ENCODE peak calls at places on chromosomes 6 and 20, in six cellular contexts. One of them, this sample, is unnamed.

GRCh38 chr6:159380104-159380503 is 210.9 kb downstream of the FNDC1 start:
- DNase-seq in GM23338: no peak
- DNase-seq in mammary epithelial cell: no peak
- DNase-seq in suprapubic skin: no peak
- DNase-seq in ovary: no peak
- DNase-seq in vagina: no peak
- DNase-seq in this sample: no peak

GRCh38 chr6:41498968-41499599 is 47.1 kb upstream of the FOXP4 start:
- DNase-seq in GM23338: no peak
- DNase-seq in mammary epithelial cell: peak
- DNase-seq in suprapubic skin: no peak
- DNase-seq in ovary: no peak
- DNase-seq in vagina: no peak
- DNase-seq in this sample: no peak

GRCh38 chr6:87277123-87277522 is 45.3 kb upstream of the SMIM8 start:
- DNase-seq in GM23338: no peak
- DNase-seq in mammary epithelial cell: peak
- DNase-seq in suprapubic skin: no peak
- DNase-seq in ovary: no peak
- DNase-seq in vagina: no peak
- DNase-seq in this sample: no peak

GRCh38 chr6:15936503-15936902 is 192.4 kb upstream of the MYLIP start:
- DNase-seq in GM23338: no peak
- DNase-seq in mammary epithelial cell: no peak
- DNase-seq in suprapubic skin: no peak
- DNase-seq in ovary: no peak
- DNase-seq in vagina: no peak
- DNase-seq in this sample: no peak

GRCh38 chr20:3380228-3381070 is 27.0 kb downstream of the DNAAF9 start:
- DNase-seq in GM23338: no peak
- DNase-seq in mammary epithelial cell: no peak
- DNase-seq in suprapubic skin: no peak
- DNase-seq in ovary: no peak
- DNase-seq in vagina: no peak
- DNase-seq in this sample: no peak

GRCh38 chr6:131009790-131010189 is 53.3 kb downstream of the EPB41L2 start:
- DNase-seq in GM23338: no peak
- DNase-seq in mammary epithelial cell: no peak
- DNase-seq in suprapubic skin: no peak
- DNase-seq in ovary: no peak
- DNase-seq in vagina: no peak
- DNase-seq in this sample: no peak

GRCh38 chr20:46063652-46064054 is 26.1 kb downstream of the NCOA5 start:
- DNase-seq in GM23338: no peak
- DNase-seq in mammary epithelial cell: no peak
- DNase-seq in suprapubic skin: no peak
- DNase-seq in ovary: no peak
- DNase-seq in vagina: no peak
- DNase-seq in this sample: no peak

GRCh38 chr20:46361386-46361785 is 45.0 kb downstream of the ELMO2 start:
- DNase-seq in GM23338: no peak
- DNase-seq in mammary epithelial cell: no peak
- DNase-seq in suprapubic skin: no peak
- DNase-seq in ovary: no peak
- DNase-seq in vagina: no peak
- DNase-seq in this sample: peak

GRCh38 chr6:99019341-99019740 is 71.6 kb upstream of the FBXL4 start:
- DNase-seq in GM23338: no peak
- DNase-seq in mammary epithelial cell: peak
- DNase-seq in suprapubic skin: no peak
- DNase-seq in ovary: no peak
- DNase-seq in vagina: no peak
- DNase-seq in this sample: no peak

GRCh38 chr20:58971429-58971828 is 9.6 kb upstream of the NELFCD start:
- DNase-seq in GM23338: peak
- DNase-seq in mammary epithelial cell: no peak
- DNase-seq in suprapubic skin: peak
- DNase-seq in ovary: no peak
- DNase-seq in vagina: no peak
- DNase-seq in this sample: no peak

GRCh38 chr6:75528423-75528822 is 34.8 kb upstream of the FILIP1 start:
- DNase-seq in GM23338: peak
- DNase-seq in mammary epithelial cell: no peak
- DNase-seq in suprapubic skin: no peak
- DNase-seq in ovary: no peak
- DNase-seq in vagina: no peak
- DNase-seq in this sample: no peak

GRCh38 chr6:99611148-99611547 is 4.5 kb downstream of the PRDM13 start:
- DNase-seq in GM23338: peak
- DNase-seq in mammary epithelial cell: no peak
- DNase-seq in suprapubic skin: no peak
- DNase-seq in ovary: no peak
- DNase-seq in vagina: no peak
- DNase-seq in this sample: no peak

GRCh38 chr6:27250277-27250954 is 2.9 kb downstream of the PRSS16 start:
- DNase-seq in GM23338: peak
- DNase-seq in mammary epithelial cell: no peak
- DNase-seq in suprapubic skin: no peak
- DNase-seq in ovary: no peak
- DNase-seq in vagina: no peak
- DNase-seq in this sample: no peak

GRCh38 chr20:50153153-50153499 is 397 bp downstream of the PEDS1 start:
- DNase-seq in GM23338: peak
- DNase-seq in mammary epithelial cell: no peak
- DNase-seq in suprapubic skin: no peak
- DNase-seq in ovary: no peak
- DNase-seq in vagina: no peak
- DNase-seq in this sample: no peak

GRCh38 chr20:19212524-19213502 is at the start of gene SLC24A3:
- DNase-seq in GM23338: peak
- DNase-seq in mammary epithelial cell: peak
- DNase-seq in suprapubic skin: peak
- DNase-seq in ovary: peak
- DNase-seq in vagina: no peak
- DNase-seq in this sample: peak

GRCh38 chr6:136980070-136980469 is 58.0 kb downstream of the SLC35D3 start:
- DNase-seq in GM23338: no peak
- DNase-seq in mammary epithelial cell: no peak
- DNase-seq in suprapubic skin: no peak
- DNase-seq in ovary: no peak
- DNase-seq in vagina: no peak
- DNase-seq in this sample: no peak

GRCh38 chr6:63675138-63675537 is 39.5 kb downstream of the PHF3 start:
- DNase-seq in GM23338: no peak
- DNase-seq in mammary epithelial cell: no peak
- DNase-seq in suprapubic skin: no peak
- DNase-seq in ovary: no peak
- DNase-seq in vagina: no peak
- DNase-seq in this sample: no peak

GRCh38 chr6:63673692-63674091 is 38.1 kb downstream of the PHF3 start:
- DNase-seq in GM23338: no peak
- DNase-seq in mammary epithelial cell: no peak
- DNase-seq in suprapubic skin: no peak
- DNase-seq in ovary: no peak
- DNase-seq in vagina: no peak
- DNase-seq in this sample: no peak

GRCh38 chr6:63672582-63673129 is 37.1 kb downstream of the PHF3 start:
- DNase-seq in GM23338: no peak
- DNase-seq in mammary epithelial cell: no peak
- DNase-seq in suprapubic skin: no peak
- DNase-seq in ovary: no peak
- DNase-seq in vagina: no peak
- DNase-seq in this sample: no peak

GRCh38 chr6:63676412-63677114 is 41.0 kb downstream of the PHF3 start:
- DNase-seq in GM23338: no peak
- DNase-seq in mammary epithelial cell: no peak
- DNase-seq in suprapubic skin: no peak
- DNase-seq in ovary: no peak
- DNase-seq in vagina: no peak
- DNase-seq in this sample: no peak

DNA sequence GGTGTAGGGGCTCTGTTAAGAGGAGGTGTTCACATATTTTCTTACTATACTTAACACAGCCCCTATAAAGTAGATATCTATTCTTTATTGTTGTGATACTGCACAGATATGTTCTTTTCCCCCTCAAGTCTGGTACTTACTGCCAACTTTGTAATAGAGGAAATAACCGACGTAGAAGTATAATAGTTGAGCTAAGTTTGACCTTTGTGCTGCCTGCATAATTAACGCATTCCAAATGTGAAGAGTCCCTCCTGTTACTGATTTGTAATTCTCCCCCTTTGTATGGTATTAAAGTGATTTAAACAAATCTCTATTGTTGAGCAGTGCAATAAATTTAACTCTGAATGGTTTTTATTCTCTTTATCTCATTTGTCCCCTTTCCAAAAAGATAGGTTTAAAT is 39.0 kb downstream of the PHF3 start:
- DNase-seq in GM23338: no peak
- DNase-seq in mammary epithelial cell: no peak
- DNase-seq in suprapubic skin: no peak
- DNase-seq in ovary: no peak
- DNase-seq in vagina: no peak
- DNase-seq in this sample: no peak
- H3K4me3 ChIP-seq in GM23338: no peak
- H3K4me3 ChIP-seq in mammary epithelial cell: no peak
- H3K4me3 ChIP-seq in suprapubic skin: no peak
- H3K4me3 ChIP-seq in ovary: no peak
- H3K4me3 ChIP-seq in vagina: no peak
- H3K4me3 ChIP-seq in this sample: no peak

DNA sequence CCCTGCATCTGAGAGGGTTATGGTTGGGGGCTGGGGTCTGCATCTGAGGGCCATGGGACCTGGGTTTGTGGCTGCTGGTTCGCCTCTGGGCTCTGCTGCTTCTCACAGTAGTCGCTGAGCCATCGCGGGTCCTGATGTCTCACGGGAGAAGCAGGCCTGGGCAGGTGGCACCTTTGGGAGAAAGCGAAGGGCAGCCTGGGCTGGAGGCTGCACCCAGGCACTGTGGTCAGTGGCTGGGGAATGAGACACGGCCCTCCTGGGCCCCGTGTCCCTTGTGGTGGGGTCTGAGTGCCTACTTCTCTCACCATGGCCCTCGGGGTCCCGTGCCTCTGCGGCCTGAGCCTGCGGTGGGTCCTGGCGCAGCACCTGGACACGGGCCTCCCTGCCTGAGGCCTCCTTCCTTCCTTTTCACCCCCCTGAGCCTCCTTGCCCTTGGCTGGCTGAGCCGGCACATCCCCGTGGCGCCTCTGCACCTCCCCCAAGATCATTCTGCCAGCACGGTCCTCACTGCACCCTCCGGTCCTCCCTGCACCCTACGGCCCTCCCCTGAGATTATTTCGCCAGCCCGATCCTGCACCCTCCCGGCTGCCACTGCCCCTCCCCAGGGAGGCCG is 206.0 kb downstream of the ERMARD start:
- DNase-seq in GM23338: no peak
- DNase-seq in mammary epithelial cell: no peak
- DNase-seq in suprapubic skin: peak
- DNase-seq in ovary: no peak
- DNase-seq in vagina: peak
- DNase-seq in this sample: no peak
- H3K4me3 ChIP-seq in GM23338: no peak
- H3K4me3 ChIP-seq in mammary epithelial cell: no peak
- H3K4me3 ChIP-seq in suprapubic skin: no peak
- H3K4me3 ChIP-seq in ovary: no peak
- H3K4me3 ChIP-seq in vagina: no peak
- H3K4me3 ChIP-seq in this sample: no peak

DNA sequence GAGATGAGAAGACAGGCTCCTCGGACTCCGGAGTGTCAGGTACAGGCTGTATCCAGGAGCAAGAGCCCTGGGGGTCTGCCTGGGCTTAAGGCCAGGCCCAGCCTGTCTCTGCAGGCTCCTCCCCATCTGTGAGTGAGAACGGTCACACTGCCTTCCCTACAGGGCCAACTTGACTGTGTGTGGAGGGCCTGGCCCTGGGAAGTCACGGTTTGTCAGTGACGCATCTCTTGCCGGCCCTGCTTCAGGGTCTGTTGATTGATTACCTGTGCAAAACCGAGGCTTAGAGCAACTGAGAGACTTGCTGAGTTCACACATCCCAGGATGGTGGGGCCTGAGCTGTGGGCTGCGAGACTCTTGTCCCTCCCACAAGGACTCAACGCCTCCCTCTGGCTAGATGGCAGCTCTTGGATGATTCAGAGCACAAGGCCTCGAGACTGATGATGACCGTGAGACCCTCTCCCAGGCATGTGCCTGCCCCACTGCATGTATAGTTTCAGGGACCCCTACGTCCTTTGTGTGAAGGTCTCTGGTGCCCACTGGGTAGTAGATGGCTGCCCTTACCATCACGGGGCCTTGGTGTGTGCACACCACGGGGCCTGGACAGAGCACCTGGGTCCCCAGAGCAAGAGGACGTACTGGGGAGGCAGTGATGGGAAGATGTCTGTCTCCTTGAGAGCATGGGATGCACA is 6.0 kb downstream of the RBM38 start:
- DNase-seq in GM23338: no peak
- DNase-seq in mammary epithelial cell: no peak
- DNase-seq in suprapubic skin: no peak
- DNase-seq in ovary: peak
- DNase-seq in vagina: no peak
- DNase-seq in this sample: no peak
- H3K4me3 ChIP-seq in GM23338: no peak
- H3K4me3 ChIP-seq in mammary epithelial cell: no peak
- H3K4me3 ChIP-seq in suprapubic skin: no peak
- H3K4me3 ChIP-seq in ovary: no peak
- H3K4me3 ChIP-seq in vagina: no peak
- H3K4me3 ChIP-seq in this sample: no peak

DNA sequence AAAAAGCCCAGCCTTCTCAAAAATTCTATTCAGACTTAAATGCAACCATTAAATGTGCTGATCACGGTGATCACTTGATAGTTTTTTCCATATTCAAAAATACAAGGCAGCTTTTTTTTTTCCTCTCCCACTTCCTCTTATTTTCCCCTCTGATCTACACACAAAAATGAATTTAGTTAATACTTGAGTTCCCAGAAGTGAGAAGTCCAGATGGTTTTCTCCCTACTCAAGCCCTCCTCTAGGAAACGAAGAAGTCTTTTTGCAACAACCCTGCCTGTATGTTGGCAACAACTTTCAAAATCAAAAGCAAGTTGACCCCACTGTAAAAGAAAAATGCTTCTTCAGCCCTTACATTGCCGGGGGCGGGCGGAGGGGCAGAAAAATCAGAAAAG is 24.3 kb downstream of the ARHGAP18 start:
- DNase-seq in GM23338: no peak
- DNase-seq in mammary epithelial cell: no peak
- DNase-seq in suprapubic skin: no peak
- DNase-seq in ovary: no peak
- DNase-seq in vagina: no peak
- DNase-seq in this sample: no peak
- H3K4me3 ChIP-seq in GM23338: no peak
- H3K4me3 ChIP-seq in mammary epithelial cell: no peak
- H3K4me3 ChIP-seq in suprapubic skin: no peak
- H3K4me3 ChIP-seq in ovary: no peak
- H3K4me3 ChIP-seq in vagina: no peak
- H3K4me3 ChIP-seq in this sample: no peak